ENCODE peak calls at places on chromosomes 5 and 9, in nine cellular contexts. M is anterior cingulate cortex; Q is NCI-H1092 treated with DMSO at 0.1 percent for 48 hours; I is CD4-positive, alpha-beta T cell; U is K562; R is fibroblast of lung; P is adipocyte; C is naive B cell; H is activated effector memory CD4-positive, alpha-beta T cell treated with anti-CD3 and anti-CD28 coated beads, Interleukin-2, amount 50 U/mL, for 16 hours. K is an unnamed sample.

GRCh38 chr5:102834438-102834964 is 79.4 kb downstream of the PAM start:
- DNase-seq in M (no peak), Q (no peak), I (no peak), U (no peak), R (no peak), P (no peak), C (no peak), H (no peak), K (no peak)

GRCh38 chr5:54610197-54610898 is 92.8 kb downstream of the SNX18 start:
- DNase-seq in M (no peak), Q (no peak), I (no peak), U (no peak), R (peak; percentile 55), P (no peak), C (peak; percentile 75), H (peak; percentile 65), K (peak; percentile 55)

GRCh38 chr5:113293613-113294340 is 141.0 kb downstream of the TSSK1B start:
- DNase-seq in M (no peak), Q (peak; percentile 25), I (no peak), U (no peak), R (peak; percentile 36), P (peak; percentile 60), C (no peak), H (no peak), K (peak; percentile 49)

GRCh38 chr9:34782372-34782771 is 72.4 kb upstream of the CCL21 start:
- DNase-seq in M (no peak), Q (no peak), I (no peak), U (no peak), R (no peak), P (no peak), C (no peak), H (no peak), K (no peak)

GRCh38 chr9:98207606-98208005 is 15.2 kb upstream of the CORO2A start:
- DNase-seq in M (no peak), Q (no peak), I (no peak), U (no peak), R (no peak), P (no peak), C (no peak), H (no peak), K (no peak)

GRCh38 chr9:29969856-29970647 is 2396.8 kb upstream of the C9orf72 start:
- DNase-seq in M (no peak), Q (no peak), I (no peak), U (no peak), R (no peak), P (no peak), C (no peak), H (no peak), K (no peak)

GRCh38 chr5:168592014-168592368 is 12.8 kb upstream of the PANK3 start:
- DNase-seq in M (no peak), Q (no peak), I (no peak), U (no peak), R (peak; percentile 68), P (peak; percentile 77), C (no peak), H (no peak), K (peak; percentile 68)

GRCh38 chr5:101532430-101532829 is 629.3 kb upstream of the ST8SIA4 start:
- DNase-seq in M (no peak), Q (no peak), I (no peak), U (no peak), R (peak; percentile 2), P (no peak), C (no peak), H (no peak), K (no peak)

GRCh38 chr5:73152411-73153388 is 20.3 kb upstream of the TMEM174 start:
- DNase-seq in M (no peak), Q (no peak), I (no peak), U (no peak), R (no peak), P (no peak), C (no peak), H (no peak), K (no peak)

GRCh38 chr5:159850192-159850573 is 66.1 kb upstream of the ADRA1B start:
- DNase-seq in M (no peak), Q (no peak), I (no peak), U (no peak), R (peak; percentile 84), P (peak; percentile 20), C (no peak), H (no peak), K (peak; percentile 78)

GRCh38 chr9:108478431-108478837 is 377.4 kb downstream of the ACTL7B start:
- DNase-seq in M (no peak), Q (no peak), I (no peak), U (no peak), R (peak; percentile 97), P (peak; percentile 84), C (no peak), H (no peak), K (peak; percentile 97)

K was measured in iris pigment epithelial cell.